ENCODE peak calls at places on chromosomes 12 and 14, in eight cellular contexts. T is HEK293T, Q is endothelial cell, Z is NCI-H226, Y is amniotic stem cell, U is mucosa of descending colon, A is AG09319, X is MV-4-11. H is an unnamed sample.

GRCh38 chr12:88638956-88639355 is 58.7 kb upstream of the KITLG start:
- DNase-seq in A (no peak), U (no peak), T (no peak), Q (no peak), Y (no peak), X (peak), Z (peak), H (no peak)

GRCh38 chr12:68237523-68238070 is 12.0 kb upstream of the IL26 start:
- DNase-seq in X (no peak), Y (no peak), Q (no peak), T (no peak), U (no peak), A (no peak), Z (no peak), H (no peak)

GRCh38 chr12:101925935-101926334 is 48.6 kb downstream of the DRAM1 start:
- DNase-seq in Y (no peak), Q (no peak), Z (peak), X (peak), T (no peak), U (no peak), A (no peak), H (no peak)

GRCh38 chr14:25461780-25462179 is 411.8 kb upstream of the STXBP6 start:
- DNase-seq in Z (no peak), X (no peak), Y (no peak), T (no peak), Q (no peak), A (no peak), U (no peak), H (no peak)

GRCh38 chr14:90820958-90821357 is 4.7 kb upstream of the TTC7B start:
- DNase-seq in X (peak), Z (peak), U (no peak), Q (no peak), Y (no peak), A (no peak), T (no peak), H (peak)

GRCh38 chr12:30797689-30798088 is 42.9 kb upstream of the CAPRIN2 start:
- DNase-seq in T (no peak), Q (no peak), Z (no peak), X (no peak), Y (no peak), A (no peak), U (no peak), H (no peak)

GRCh38 chr12:91139981-91140659 is 28.8 kb upstream of the LUM start:
- DNase-seq in A (peak), Z (peak), T (no peak), Y (peak), Q (no peak), U (no peak), X (no peak), H (no peak)

GRCh38 chr12:3200779-3201738 is 123.9 kb downstream of the TSPAN9 start:
- DNase-seq in Z (no peak), Q (no peak), T (peak), Y (no peak), U (no peak), X (no peak), A (no peak), H (no peak)

GRCh38 chr14:63499701-63500250 is 43.4 kb downstream of the PPP2R5E start:
- DNase-seq in Z (peak), X (no peak), Y (no peak), U (no peak), Q (no peak), A (peak), T (no peak), H (no peak)

GRCh38 chr14:69316449-69317391 is 56.8 kb downstream of the GALNT16 start:
- DNase-seq in X (peak), Q (no peak), Z (peak), T (no peak), U (no peak), A (peak), Y (peak), H (no peak)

GRCh38 chr12:116565963-116566362 is 6.8 kb downstream of the MAP1LC3B2 start:
- DNase-seq in Y (no peak), X (no peak), U (no peak), Q (no peak), A (no peak), Z (no peak), T (no peak), H (no peak)

GRCh38 chr14:38481939-38482678 is 226.2 kb upstream of the CLEC14A start:
- DNase-seq in Z (peak), T (no peak), Y (no peak), A (no peak), U (no peak), Q (no peak), X (no peak), H (no peak)

GRCh38 chr14:105220699-105221597 is 27.4 kb upstream of the BTBD6 start:
- DNase-seq in Q (no peak), U (peak), T (no peak), X (no peak), Z (no peak), A (no peak), Y (no peak), H (no peak)

GRCh38 chr14:105532735-105533141 is 6.4 kb downstream of the TMEM121 start:
- DNase-seq in U (peak), Y (no peak), T (peak), X (peak), A (no peak), Z (peak), Q (peak), H (peak)

GRCh38 chr14:67492538-67492937 is 4.0 kb upstream of the TMEM229B start:
- DNase-seq in A (no peak), Q (no peak), Y (no peak), X (no peak), Z (no peak), U (no peak), T (no peak), H (no peak)

GRCh38 chr12:109459247-109459646 is 17.9 kb downstream of the KCTD10 start:
- DNase-seq in A (no peak), Q (no peak), Y (no peak), X (peak), Z (no peak), T (no peak), U (no peak), H (no peak)

GRCh38 chr12:22262309-22262708 is 72.2 kb downstream of the ST8SIA1 start:
- DNase-seq in A (no peak), Q (no peak), U (no peak), Y (no peak), T (no peak), Z (no peak), X (peak), H (no peak)

GRCh38 chr14:36738269-36738668 is 76.6 kb downstream of the PAX9 start:
- DNase-seq in Q (no peak), Z (no peak), Y (peak), A (no peak), U (no peak), T (no peak), X (no peak), H (no peak)

GRCh38 chr12:6965026-6965661 is 5.3 kb downstream of the PHB2 start:
- DNase-seq in T (peak), Y (peak), U (peak), X (peak), Z (peak), Q (peak), A (peak), H (peak)

H was measured in Jurkat, Clone E6-1.